ENCODE peak calls at places on chromosomes 7 and 10, in nine cellular contexts. U is IMR-90, E is spleen, X is gastrocnemius medialis, O is heart left ventricle, Y is GM12878, W is prostate gland, A is uterus, I is transverse colon. S is an unnamed sample.

GRCh38 chr7:157299613-157300405 is 37.0 kb upstream of the DNAJB6 start:
- DNase-seq in E (peak), A (no peak), U (no peak), O (no peak), I (no peak), X (no peak), Y (no peak), W (no peak), S (no peak)

GRCh38 chr7:142150869-142151268 is 39.4 kb downstream of the MGAM2 start:
- DNase-seq in A (no peak), U (no peak), X (no peak), E (no peak), I (no peak), Y (no peak), O (no peak), W (no peak), S (no peak)

GRCh38 chr7:55432506-55432905 is 67.4 kb downstream of the LANCL2 start:
- DNase-seq in I (no peak), O (no peak), Y (no peak), W (no peak), E (no peak), A (no peak), X (no peak), U (no peak), S (no peak)

GRCh38 chr7:112362796-112363195 is 87.5 kb upstream of the IFRD1 start:
- DNase-seq in I (no peak), X (no peak), O (no peak), U (no peak), W (no peak), Y (no peak), E (no peak), A (no peak), S (no peak)

GRCh38 chr7:63008366-63008765 is 990.3 kb upstream of the ZNF722 start:
- DNase-seq in E (no peak), O (no peak), A (no peak), W (no peak), X (no peak), I (no peak), U (no peak), Y (no peak), S (no peak)

GRCh38 chr10:34236927-34237326 is 578.2 kb downstream of the PARD3 start:
- DNase-seq in E (no peak), I (no peak), X (no peak), W (no peak), O (no peak), Y (no peak), A (no peak), U (peak), S (no peak)

GRCh38 chr7:143216151-143216550 is 5.7 kb upstream of the TAS2R40 start:
- DNase-seq in X (no peak), E (no peak), O (no peak), Y (no peak), A (no peak), W (no peak), U (peak), I (no peak), S (no peak)

GRCh38 chr10:43689618-43689954 is 40.9 kb upstream of the ZNF32 start:
- DNase-seq in X (peak), Y (no peak), E (peak), U (no peak), W (peak), O (peak), A (peak), I (peak), S (no peak)

GRCh38 chr10:100508691-100509150 is 10.9 kb downstream of the SEC31B start:
- DNase-seq in W (no peak), A (no peak), U (peak), X (no peak), Y (no peak), I (no peak), O (no peak), E (no peak), S (no peak)

GRCh38 chr7:6271091-6271658 is 1.2 kb downstream of the CYTH3 start:
- DNase-seq in Y (no peak), X (peak), O (peak), A (peak), I (peak), E (peak), W (no peak), U (peak), S (no peak)

GRCh38 chr10:59709472-59710125 is at the start of gene SLC16A9:
- DNase-seq in U (peak), X (peak), A (peak), Y (peak), O (peak), W (peak), E (peak), I (peak), S (no peak)

GRCh38 chr7:137283147-137283546 is 60.4 kb downstream of the PTN start:
- DNase-seq in X (no peak), U (no peak), E (no peak), Y (no peak), I (no peak), W (no peak), O (no peak), A (no peak), S (no peak)

GRCh38 chr7:79420464-79420863 is 33.0 kb downstream of the MAGI2 start:
- DNase-seq in A (no peak), E (no peak), Y (no peak), O (no peak), I (no peak), X (no peak), U (peak), W (no peak), S (no peak)

GRCh38 chr10:97089209-97089865 is 96.4 kb downstream of the SLIT1 start:
- DNase-seq in A (no peak), I (no peak), Y (no peak), W (no peak), U (no peak), E (no peak), O (no peak), X (no peak), S (no peak)

GRCh38 chr7:17474724-17475344 is 176.4 kb downstream of the AHR start:
- DNase-seq in O (no peak), W (no peak), E (no peak), I (no peak), U (no peak), A (no peak), Y (no peak), X (no peak), S (no peak)

GRCh38 chr7:27107391-27107900 is 5.0 kb upstream of the HOXA2 start:
- DNase-seq in O (no peak), Y (no peak), U (peak), X (no peak), A (no peak), I (peak), W (no peak), E (no peak), S (no peak)

GRCh38 chr7:1610013-1610677 is 40.3 kb upstream of the PSMG3 start:
- DNase-seq in A (no peak), E (no peak), W (no peak), Y (no peak), I (no peak), O (no peak), U (no peak), X (no peak), S (no peak)

GRCh38 chr7:45573636-45574470 is at the start of gene ADCY1:
- DNase-seq in A (no peak), U (no peak), I (no peak), X (no peak), Y (no peak), O (no peak), E (peak), W (no peak), S (no peak)

GRCh38 chr10:103722632-103723031 is 132.7 kb downstream of the SH3PXD2A start:
- DNase-seq in A (no peak), I (no peak), Y (no peak), O (no peak), U (no peak), X (no peak), E (no peak), W (no peak), S (no peak)

GRCh38 chr10:35882422-35883150 is 240.5 kb upstream of the FZD8 start:
- DNase-seq in O (no peak), W (no peak), X (no peak), U (no peak), E (no peak), A (no peak), Y (no peak), I (no peak), S (peak)

GRCh38 chr7:157522189-157522588 is 185.4 kb downstream of the DNAJB6 start:
- DNase-seq in Y (no peak), U (no peak), A (no peak), W (no peak), I (no peak), E (peak), X (no peak), O (no peak), S (no peak)

GRCh38 chr10:23314835-23315239 is 29.8 kb downstream of the C10orf67 start:
- DNase-seq in W (peak), E (no peak), U (peak), Y (peak), I (peak), A (peak), O (no peak), X (no peak), S (peak)

GRCh38 chr7:3668743-3669142 is 367.7 kb downstream of the SDK1 start:
- DNase-seq in X (no peak), O (no peak), A (no peak), U (no peak), Y (no peak), E (no peak), I (no peak), W (no peak), S (no peak)

GRCh38 chr10:30829921-30830671 is 200.5 kb upstream of the LYZL2 start:
- DNase-seq in O (no peak), W (no peak), E (no peak), I (no peak), U (peak), A (no peak), Y (no peak), X (no peak), S (no peak)

GRCh38 chr7:82039621-82040020 is 269.8 kb upstream of the HGF start:
- DNase-seq in I (no peak), W (no peak), X (no peak), O (no peak), Y (no peak), A (no peak), E (no peak), U (no peak), S (no peak)

GRCh38 chr10:72449842-72450495 is 95.2 kb upstream of the DNAJB12 start:
- DNase-seq in U (no peak), W (peak), O (no peak), A (no peak), Y (no peak), E (no peak), I (peak), X (no peak), S (no peak)

GRCh38 chr10:48733329-48733728 is 48.7 kb downstream of the WDFY4 start:
- DNase-seq in U (no peak), A (no peak), Y (no peak), W (no peak), E (no peak), O (no peak), X (no peak), I (no peak), S (peak)

DNA sequence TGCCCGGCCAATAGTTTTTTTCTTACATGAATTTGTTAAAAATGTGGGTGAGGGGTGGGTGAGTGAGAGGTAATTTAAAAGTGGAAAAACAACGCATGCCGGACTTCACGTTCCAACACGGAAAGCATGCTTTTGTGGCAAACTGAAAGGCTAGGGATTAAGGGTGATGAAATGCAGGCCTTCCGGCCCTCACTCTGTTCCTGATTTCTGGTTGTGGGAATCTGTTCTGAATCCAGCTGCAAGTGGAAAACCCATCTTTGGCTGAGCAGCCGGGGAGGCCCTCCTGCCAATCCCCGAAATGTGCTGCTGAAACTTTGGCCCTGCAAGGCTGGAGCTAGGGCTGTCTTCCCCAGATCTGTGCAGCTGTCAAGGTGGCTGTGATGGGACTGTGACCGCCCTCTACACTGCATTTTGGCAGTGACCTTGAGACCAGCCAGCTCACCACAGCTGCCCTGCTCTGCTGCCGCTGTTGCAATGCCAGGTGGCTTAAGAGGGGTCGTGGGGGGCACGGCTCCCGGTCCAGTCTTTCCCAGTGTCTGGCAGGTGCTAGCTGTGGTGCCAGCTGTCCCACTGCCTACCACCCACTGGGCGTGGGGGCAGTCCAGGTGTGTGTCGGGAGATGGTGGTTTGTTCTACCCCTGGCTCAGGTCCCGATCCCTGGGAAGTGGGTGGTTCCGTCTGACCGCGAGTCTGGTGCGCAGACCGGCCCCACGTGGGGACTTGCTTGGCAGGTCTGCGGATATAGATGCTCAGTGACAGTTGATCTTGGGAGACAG is 39.0 kb downstream of the TET1 start:
- DNase-seq in W (peak), Y (no peak), O (peak), E (peak), A (peak), U (peak), X (peak), I (peak), S (no peak)
- TF ChIP-seq POLR2A in W (no peak), Y (no peak), O (no peak), E (no peak), A (no peak), U (no peak), X (no peak), I (no peak), S (no peak)

DNA sequence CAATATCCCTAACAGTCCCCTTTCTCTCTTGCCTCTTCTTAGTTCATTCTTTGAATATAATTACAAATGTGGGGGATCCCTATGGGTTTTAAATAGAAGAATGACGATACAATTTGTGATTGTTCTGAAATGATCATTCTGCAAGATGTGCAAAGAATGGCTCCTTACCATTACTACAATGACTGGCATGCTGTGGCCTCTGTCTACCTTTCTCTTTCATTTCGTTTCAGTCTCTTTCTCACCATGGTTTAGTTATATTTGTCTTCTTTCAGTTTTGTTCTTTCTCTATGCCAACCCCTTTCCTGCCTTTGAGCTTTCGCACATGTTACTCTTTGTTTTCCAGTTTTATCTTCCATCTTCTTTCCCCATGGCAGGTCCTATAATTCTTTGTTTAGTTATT is 176.5 kb downstream of the SUGCT start:
- DNase-seq in I (no peak), A (no peak), O (no peak), U (no peak), Y (peak), E (no peak), X (no peak), W (no peak), S (no peak)
- TF ChIP-seq POLR2A in I (no peak), A (no peak), O (no peak), U (no peak), Y (no peak), E (no peak), X (no peak), W (no peak), S (no peak)

GRCh38 chr7:44565097-44565794 is 8.5 kb downstream of the DDX56 start:
- DNase-seq in Y (no peak), A (peak), E (peak), U (peak), W (peak), X (peak), O (peak), I (peak), S (no peak)
- TF ChIP-seq POLR2A in Y (no peak), A (no peak), E (no peak), U (peak), W (no peak), X (no peak), O (no peak), I (no peak), S (no peak)

GRCh38 chr10:29815572-29815971 is 180.8 kb upstream of the SVIL start:
- DNase-seq in X (no peak), E (no peak), O (no peak), W (no peak), A (no peak), U (no peak), Y (no peak), I (no peak), S (no peak)
- TF ChIP-seq POLR2A in X (no peak), E (no peak), O (no peak), W (no peak), A (no peak), U (no peak), Y (no peak), I (no peak), S (no peak)

GRCh38 chr7:99997545-99998137 is 17.8 kb upstream of the ZKSCAN1 start:
- DNase-seq in E (peak), X (peak), Y (no peak), O (peak), U (no peak), I (peak), W (peak), A (peak), S (no peak)
- TF ChIP-seq POLR2A in E (no peak), X (no peak), Y (peak), O (peak), U (no peak), I (peak), W (no peak), A (peak), S (no peak)

DNA sequence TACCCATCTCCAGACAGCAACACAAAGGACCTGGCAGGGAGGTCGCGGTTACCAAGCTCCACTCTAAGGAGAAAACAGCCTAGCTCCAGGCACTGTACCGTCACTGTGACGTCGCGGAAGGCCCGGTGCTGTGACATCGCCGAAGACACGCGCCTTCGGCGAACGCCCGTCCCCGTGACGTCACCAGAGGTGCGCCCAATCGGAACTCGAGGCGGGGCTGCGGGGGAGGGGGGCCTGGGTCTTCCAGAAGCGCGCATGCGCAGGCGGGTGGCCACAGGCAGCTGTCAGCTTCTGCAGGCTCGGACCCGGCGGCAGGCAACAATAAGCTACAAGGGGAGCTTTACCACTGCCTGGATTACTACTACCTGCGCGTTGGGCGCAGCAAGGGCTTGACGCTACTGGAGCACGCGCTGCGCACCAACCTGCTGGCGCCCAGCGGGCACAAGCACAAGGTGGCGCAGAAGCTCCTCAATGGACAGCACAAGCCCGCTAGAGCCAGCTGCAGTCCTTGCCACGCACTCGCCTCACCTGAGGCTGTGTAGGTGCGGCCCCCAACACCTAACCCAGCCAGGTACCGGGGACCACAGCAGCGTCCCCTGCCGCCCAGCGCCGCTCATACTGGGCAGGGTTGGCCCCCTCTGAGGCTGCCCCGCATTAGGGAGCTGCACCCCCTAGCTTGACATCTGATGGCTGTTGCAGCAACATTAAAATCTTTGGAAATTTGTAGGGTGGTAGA is 208.4 kb downstream of the TPST1 start:
- DNase-seq in W (peak), A (peak), I (peak), O (peak), U (peak), E (peak), X (peak), Y (no peak), S (peak)
- TF ChIP-seq POLR2A in W (peak), A (no peak), I (no peak), O (no peak), U (no peak), E (no peak), X (no peak), Y (peak), S (no peak)

DNA sequence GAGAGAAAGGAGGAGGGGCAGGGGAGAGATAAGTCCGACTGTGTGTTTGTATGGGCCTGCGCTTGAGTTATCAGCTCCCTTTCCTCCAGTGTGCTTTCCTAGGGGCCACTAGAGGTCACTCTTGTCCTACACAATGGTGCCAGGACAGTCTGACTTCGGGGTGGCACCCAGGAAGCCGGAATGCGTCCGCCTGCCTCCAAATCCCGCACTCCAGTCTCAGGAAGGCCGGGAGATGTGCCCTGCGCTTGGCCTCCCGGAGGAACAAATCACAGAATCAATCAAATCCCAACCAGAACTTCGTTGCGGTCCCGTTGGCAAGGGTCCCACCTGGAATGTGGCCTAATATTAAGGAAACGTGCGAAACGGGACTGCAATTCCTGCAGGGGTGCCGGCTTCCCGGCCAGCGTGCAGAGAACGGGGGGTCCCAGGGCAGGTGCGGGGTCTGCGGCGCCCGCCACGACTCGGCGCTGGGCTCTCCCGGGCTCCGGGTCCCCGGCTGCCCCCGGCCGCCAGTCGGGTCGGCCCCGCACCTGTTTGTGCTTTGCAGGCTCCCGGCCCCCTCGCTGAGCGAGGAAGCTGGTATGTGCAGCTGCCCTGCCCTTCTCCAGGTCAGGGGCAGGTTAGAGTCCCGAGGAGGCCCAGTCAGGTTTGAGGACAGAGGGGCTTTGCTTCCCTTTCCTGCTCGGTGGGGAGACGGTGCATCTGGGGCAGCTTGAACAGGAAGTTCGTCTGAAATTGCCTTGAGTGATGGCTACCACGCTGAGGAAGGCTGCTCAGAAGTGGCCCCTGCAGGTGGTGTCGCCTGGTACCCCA is 21.0 kb upstream of the HPS1 start:
- DNase-seq in A (peak), W (peak), I (peak), U (peak), O (peak), E (peak), X (peak), Y (peak), S (peak)
- TF ChIP-seq POLR2A in A (no peak), W (no peak), I (no peak), U (no peak), O (no peak), E (no peak), X (no peak), Y (peak), S (no peak)

GRCh38 chr7:94970085-94970576 is 62.7 kb downstream of the PPP1R9A start:
- DNase-seq in O (no peak), E (no peak), Y (no peak), U (no peak), W (no peak), X (no peak), I (no peak), A (no peak), S (no peak)
- TF ChIP-seq POLR2A in O (no peak), E (no peak), Y (no peak), U (no peak), W (no peak), X (no peak), I (no peak), A (no peak), S (no peak)

S was measured in esophagus muscularis mucosa.